ENCODE peak calls at places on chromosomes 2 and 18, in eight cellular contexts. X, J, M, G, L, P, Q and A are unnamed samples.

GRCh38 chr2:128813352-128814034 is 494.8 kb upstream of the HS6ST1 start:
- DNase-seq in X (no peak), J (no peak), M (no peak), G (no peak), L (no peak), P (no peak), Q (no peak), A (no peak)

GRCh38 chr2:175003875-175004729 is 1.1 kb downstream of the CHN1 start:
- DNase-seq in X (no peak), J (no peak), M (no peak), G (no peak), L (no peak), P (peak), Q (no peak), A (no peak)

GRCh38 chr2:73075477-73076373 is 4.2 kb upstream of the SFXN5 start:
- DNase-seq in X (no peak), J (no peak), M (peak), G (no peak), L (no peak), P (no peak), Q (no peak), A (no peak)

GRCh38 chr2:199457147-199458016 is at the start of gene SATB2:
- DNase-seq in X (peak), J (peak), M (no peak), G (no peak), L (peak), P (peak), Q (no peak), A (peak)

GRCh38 chr2:25960920-25961319 is 21.4 kb downstream of the KIF3C start:
- DNase-seq in X (no peak), J (peak), M (no peak), G (no peak), L (no peak), P (no peak), Q (no peak), A (no peak)

GRCh38 chr2:109535217-109535946 is 78.4 kb downstream of the SEPTIN10 start:
- DNase-seq in X (no peak), J (no peak), M (no peak), G (no peak), L (no peak), P (no peak), Q (no peak), A (no peak)

GRCh38 chr18:45295388-45295787 is 319.9 kb upstream of the SLC14A2 start:
- DNase-seq in X (no peak), J (no peak), M (no peak), G (no peak), L (no peak), P (no peak), Q (no peak), A (no peak)

GRCh38 chr2:203580846-203581245 is 45.7 kb upstream of the RAPH1 start:
- DNase-seq in X (no peak), J (no peak), M (no peak), G (no peak), L (peak), P (no peak), Q (no peak), A (no peak)

GRCh38 chr18:13614701-13615288 is 111.6 kb downstream of the FAM210A start:
- DNase-seq in X (no peak), J (no peak), M (no peak), G (no peak), L (no peak), P (no peak), Q (peak), A (no peak)

GRCh38 chr2:74447230-74447999 is 5.7 kb upstream of the RTKN start:
- DNase-seq in X (no peak), J (no peak), M (no peak), G (no peak), L (peak), P (no peak), Q (no peak), A (no peak)

DNA sequence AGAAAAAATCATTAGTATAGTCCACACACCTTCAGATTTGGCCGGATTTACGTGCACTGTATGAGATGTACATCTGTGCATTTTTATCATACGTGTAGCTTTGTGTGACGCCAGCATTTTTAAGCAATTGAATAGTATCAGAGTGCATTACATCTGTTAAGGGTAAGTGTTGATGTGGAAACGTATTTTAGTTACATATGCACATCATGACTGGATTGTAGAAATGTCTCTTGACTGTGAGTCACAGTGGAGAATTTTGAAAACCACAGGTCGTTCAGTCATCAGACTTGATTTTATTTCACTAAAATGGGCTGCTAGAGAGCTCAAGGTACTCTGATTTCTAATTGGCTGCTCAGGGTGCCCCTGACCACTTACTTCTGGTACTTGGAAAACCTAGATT is 5.4 kb upstream of the GPBAR1 start:
- DNase-seq in X (no peak), J (peak), M (no peak), G (peak), L (no peak), P (no peak), Q (no peak), A (no peak)
- H3K27ac ChIP-seq in X (no peak), J (peak), M (no peak), G (no peak), L (no peak), P (no peak), Q (no peak), A (no peak)

GRCh38 chr2:13056259-13056843 is 339.6 kb downstream of the TRIB2 start:
- DNase-seq in X (no peak), J (no peak), M (no peak), G (no peak), L (no peak), P (no peak), Q (no peak), A (no peak)

GRCh38 chr2:13052547-13052946 is 335.8 kb downstream of the TRIB2 start:
- DNase-seq in X (no peak), J (no peak), M (no peak), G (no peak), L (no peak), P (no peak), Q (no peak), A (no peak)

GRCh38 chr2:13046557-13047165 is 329.9 kb downstream of the TRIB2 start:
- DNase-seq in X (no peak), J (no peak), M (no peak), G (no peak), L (no peak), P (no peak), Q (no peak), A (no peak)

GRCh38 chr2:13050764-13051163 is 334.0 kb downstream of the TRIB2 start:
- DNase-seq in X (no peak), J (no peak), M (no peak), G (no peak), L (no peak), P (no peak), Q (no peak), A (no peak)
- H3K27ac ChIP-seq in X (no peak), J (peak), M (no peak), G (no peak), L (no peak), P (no peak), Q (no peak), A (peak)

GRCh38 chr2:12304494-12305228 is 412.1 kb upstream of the TRIB2 start:
- DNase-seq in X (no peak), J (no peak), M (no peak), G (no peak), L (no peak), P (no peak), Q (no peak), A (no peak)

GRCh38 chr2:12300927-12301326 is 415.8 kb upstream of the TRIB2 start:
- DNase-seq in X (no peak), J (no peak), M (no peak), G (no peak), L (no peak), P (no peak), Q (no peak), A (no peak)

GRCh38 chr2:12303181-12304030 is 413.3 kb upstream of the TRIB2 start:
- DNase-seq in X (no peak), J (peak), M (no peak), G (no peak), L (no peak), P (no peak), Q (no peak), A (no peak)

GRCh38 chr2:12302140-12302539 is 414.6 kb upstream of the TRIB2 start:
- DNase-seq in X (no peak), J (no peak), M (no peak), G (no peak), L (no peak), P (no peak), Q (no peak), A (no peak)

GRCh38 chr2:12302691-12303090 is 414.0 kb upstream of the TRIB2 start:
- DNase-seq in X (no peak), J (no peak), M (no peak), G (no peak), L (no peak), P (no peak), Q (no peak), A (no peak)
- H3K27ac ChIP-seq in X (no peak), J (no peak), M (no peak), G (no peak), L (no peak), P (no peak), Q (no peak), A (no peak)

GRCh38 chr18:55549474-55550104 is 38.4 kb downstream of the TCF4 start:
- DNase-seq in X (no peak), J (no peak), M (no peak), G (no peak), L (no peak), P (no peak), Q (no peak), A (no peak)

GRCh38 chr18:55543130-55543704 is 44.8 kb downstream of the TCF4 start:
- DNase-seq in X (no peak), J (no peak), M (no peak), G (no peak), L (no peak), P (no peak), Q (no peak), A (no peak)

GRCh38 chr18:55544028-55544427 is 44.0 kb downstream of the TCF4 start:
- DNase-seq in X (no peak), J (no peak), M (no peak), G (no peak), L (no peak), P (no peak), Q (no peak), A (no peak)

GRCh38 chr18:55547705-55548056 is 40.3 kb downstream of the TCF4 start:
- DNase-seq in X (no peak), J (no peak), M (no peak), G (no peak), L (no peak), P (no peak), Q (no peak), A (no peak)

DNA sequence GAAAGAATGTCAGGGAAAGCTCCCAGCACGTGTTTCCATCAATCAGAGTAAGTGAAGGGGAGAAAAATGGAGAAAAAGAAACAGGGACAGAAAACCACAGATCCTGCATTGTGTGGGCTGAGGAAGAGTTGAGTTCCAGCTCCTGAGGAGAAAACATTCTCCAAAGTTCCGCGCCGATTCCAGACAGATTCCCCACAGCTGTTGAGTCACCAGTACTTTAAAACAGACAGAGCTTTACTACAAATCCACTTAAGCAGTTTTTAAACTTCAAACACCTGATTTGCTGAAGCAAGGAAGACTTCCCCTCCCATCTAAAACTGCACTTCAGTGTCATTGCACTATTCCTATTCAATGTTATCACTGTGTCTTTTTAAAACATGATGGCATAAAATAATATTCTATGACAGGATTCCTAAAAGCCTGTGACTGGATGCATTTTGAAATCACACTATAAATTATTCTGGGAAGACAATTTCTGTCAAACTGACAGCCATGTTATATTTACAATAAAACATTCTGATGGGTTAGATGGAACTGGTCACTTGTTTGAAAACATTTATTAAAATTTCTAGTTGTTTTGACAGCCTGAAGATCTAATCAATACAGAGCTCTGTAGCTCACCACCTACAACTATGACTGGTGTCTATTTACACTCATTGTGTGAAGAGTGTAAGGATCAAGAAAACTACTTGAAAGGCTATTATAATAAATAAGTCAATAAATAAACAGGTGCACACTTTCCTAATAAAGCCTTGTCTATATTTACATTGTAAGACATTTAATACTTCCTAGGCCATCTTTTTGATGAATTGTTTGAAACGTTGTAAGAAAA is 40.9 kb downstream of the TCF4 start:
- DNase-seq in X (no peak), J (peak), M (peak), G (peak), L (no peak), P (no peak), Q (no peak), A (no peak)
- H3K27ac ChIP-seq in X (no peak), J (peak), M (peak), G (peak), L (no peak), P (no peak), Q (peak), A (no peak)